ENCODE peak calls at places on chromosomes 7 and 10, in six cellular contexts. One of them, this sample, is unnamed.

GRCh38 chr10:37957841-37958240 is 18.6 kb downstream of the ZNF25 start:
- DNase-seq in cardiac fibroblast: no peak
- DNase-seq in NCI-H1092 treated with DMSO at 0.1 percent for 48 hours: no peak
- DNase-seq in CD8-positive, alpha-beta T cell: no peak
- DNase-seq in NCI-H1694 treated with DMSO at 0.1 percent for 48 hours: no peak
- DNase-seq in activated T-cell treated with anti-CD3 and anti-CD28 coated beads for 1 hour: no peak
- DNase-seq in this sample: peak

GRCh38 chr10:77527839-77528238 is 109.8 kb downstream of the KCNMA1 start:
- DNase-seq in CD8-positive, alpha-beta T cell: no peak
- DNase-seq in activated T-cell treated with anti-CD3 and anti-CD28 coated beads for 1 hour: no peak
- DNase-seq in NCI-H1092 treated with DMSO at 0.1 percent for 48 hours: no peak
- DNase-seq in NCI-H1694 treated with DMSO at 0.1 percent for 48 hours: no peak
- DNase-seq in cardiac fibroblast: no peak
- DNase-seq in this sample: no peak

GRCh38 chr10:60989400-60989876 is 45.5 kb upstream of the RHOBTB1 start:
- DNase-seq in NCI-H1092 treated with DMSO at 0.1 percent for 48 hours: no peak
- DNase-seq in CD8-positive, alpha-beta T cell: no peak
- DNase-seq in NCI-H1694 treated with DMSO at 0.1 percent for 48 hours: no peak
- DNase-seq in activated T-cell treated with anti-CD3 and anti-CD28 coated beads for 1 hour: no peak
- DNase-seq in cardiac fibroblast: no peak
- DNase-seq in this sample: peak

GRCh38 chr10:129288940-129289468 is 178.0 kb upstream of the MGMT start:
- DNase-seq in NCI-H1092 treated with DMSO at 0.1 percent for 48 hours: no peak
- DNase-seq in cardiac fibroblast: peak
- DNase-seq in CD8-positive, alpha-beta T cell: no peak
- DNase-seq in activated T-cell treated with anti-CD3 and anti-CD28 coated beads for 1 hour: no peak
- DNase-seq in NCI-H1694 treated with DMSO at 0.1 percent for 48 hours: no peak
- DNase-seq in this sample: no peak

GRCh38 chr10:131584286-131584685 is 272.8 kb upstream of the TCERG1L start:
- DNase-seq in NCI-H1092 treated with DMSO at 0.1 percent for 48 hours: no peak
- DNase-seq in cardiac fibroblast: no peak
- DNase-seq in activated T-cell treated with anti-CD3 and anti-CD28 coated beads for 1 hour: no peak
- DNase-seq in NCI-H1694 treated with DMSO at 0.1 percent for 48 hours: no peak
- DNase-seq in CD8-positive, alpha-beta T cell: no peak
- DNase-seq in this sample: no peak

GRCh38 chr7:42492895-42493294 is 255.9 kb upstream of the GLI3 start:
- DNase-seq in NCI-H1092 treated with DMSO at 0.1 percent for 48 hours: no peak
- DNase-seq in activated T-cell treated with anti-CD3 and anti-CD28 coated beads for 1 hour: no peak
- DNase-seq in cardiac fibroblast: no peak
- DNase-seq in NCI-H1694 treated with DMSO at 0.1 percent for 48 hours: no peak
- DNase-seq in CD8-positive, alpha-beta T cell: no peak
- DNase-seq in this sample: no peak

GRCh38 chr7:42972703-42973500 is 40.7 kb downstream of the MRPL32 start:
- DNase-seq in NCI-H1694 treated with DMSO at 0.1 percent for 48 hours: no peak
- DNase-seq in activated T-cell treated with anti-CD3 and anti-CD28 coated beads for 1 hour: no peak
- DNase-seq in NCI-H1092 treated with DMSO at 0.1 percent for 48 hours: no peak
- DNase-seq in CD8-positive, alpha-beta T cell: no peak
- DNase-seq in cardiac fibroblast: peak
- DNase-seq in this sample: peak

GRCh38 chr10:104121485-104122272 is at the start of gene SFR1:
- DNase-seq in activated T-cell treated with anti-CD3 and anti-CD28 coated beads for 1 hour: peak
- DNase-seq in CD8-positive, alpha-beta T cell: peak
- DNase-seq in cardiac fibroblast: peak
- DNase-seq in NCI-H1694 treated with DMSO at 0.1 percent for 48 hours: peak
- DNase-seq in NCI-H1092 treated with DMSO at 0.1 percent for 48 hours: peak
- DNase-seq in this sample: peak

GRCh38 chr10:50846753-50847152 is 38.7 kb downstream of the A1CF start:
- DNase-seq in cardiac fibroblast: no peak
- DNase-seq in activated T-cell treated with anti-CD3 and anti-CD28 coated beads for 1 hour: no peak
- DNase-seq in NCI-H1694 treated with DMSO at 0.1 percent for 48 hours: no peak
- DNase-seq in CD8-positive, alpha-beta T cell: no peak
- DNase-seq in NCI-H1092 treated with DMSO at 0.1 percent for 48 hours: no peak
- DNase-seq in this sample: no peak

GRCh38 chr7:4724648-4725013 is 42.5 kb downstream of the FOXK1 start:
- DNase-seq in cardiac fibroblast: peak
- DNase-seq in CD8-positive, alpha-beta T cell: no peak
- DNase-seq in NCI-H1092 treated with DMSO at 0.1 percent for 48 hours: peak
- DNase-seq in activated T-cell treated with anti-CD3 and anti-CD28 coated beads for 1 hour: no peak
- DNase-seq in NCI-H1694 treated with DMSO at 0.1 percent for 48 hours: no peak
- DNase-seq in this sample: no peak

GRCh38 chr10:126935263-126935946 is 30.2 kb downstream of the DOCK1 start:
- DNase-seq in CD8-positive, alpha-beta T cell: no peak
- DNase-seq in cardiac fibroblast: peak
- DNase-seq in activated T-cell treated with anti-CD3 and anti-CD28 coated beads for 1 hour: no peak
- DNase-seq in NCI-H1694 treated with DMSO at 0.1 percent for 48 hours: no peak
- DNase-seq in NCI-H1092 treated with DMSO at 0.1 percent for 48 hours: no peak
- DNase-seq in this sample: no peak

GRCh38 chr10:116001266-116001857 is 271.6 kb downstream of the GFRA1 start:
- DNase-seq in NCI-H1694 treated with DMSO at 0.1 percent for 48 hours: no peak
- DNase-seq in activated T-cell treated with anti-CD3 and anti-CD28 coated beads for 1 hour: no peak
- DNase-seq in cardiac fibroblast: no peak
- DNase-seq in CD8-positive, alpha-beta T cell: no peak
- DNase-seq in NCI-H1092 treated with DMSO at 0.1 percent for 48 hours: no peak
- DNase-seq in this sample: no peak

GRCh38 chr10:31741473-31741872 is 187.2 kb downstream of the ARHGAP12 start:
- DNase-seq in cardiac fibroblast: no peak
- DNase-seq in activated T-cell treated with anti-CD3 and anti-CD28 coated beads for 1 hour: no peak
- DNase-seq in CD8-positive, alpha-beta T cell: no peak
- DNase-seq in NCI-H1694 treated with DMSO at 0.1 percent for 48 hours: no peak
- DNase-seq in NCI-H1092 treated with DMSO at 0.1 percent for 48 hours: no peak
- DNase-seq in this sample: no peak

GRCh38 chr7:65247491-65247890 is 126.2 kb upstream of the ZNF92 start:
- DNase-seq in CD8-positive, alpha-beta T cell: no peak
- DNase-seq in cardiac fibroblast: no peak
- DNase-seq in NCI-H1694 treated with DMSO at 0.1 percent for 48 hours: no peak
- DNase-seq in activated T-cell treated with anti-CD3 and anti-CD28 coated beads for 1 hour: no peak
- DNase-seq in NCI-H1092 treated with DMSO at 0.1 percent for 48 hours: no peak
- DNase-seq in this sample: no peak

GRCh38 chr7:106841896-106842390 is 23.1 kb upstream of the PIK3CG start:
- DNase-seq in NCI-H1092 treated with DMSO at 0.1 percent for 48 hours: peak
- DNase-seq in cardiac fibroblast: no peak
- DNase-seq in NCI-H1694 treated with DMSO at 0.1 percent for 48 hours: no peak
- DNase-seq in CD8-positive, alpha-beta T cell: no peak
- DNase-seq in activated T-cell treated with anti-CD3 and anti-CD28 coated beads for 1 hour: no peak
- DNase-seq in this sample: peak

GRCh38 chr10:117668351-117669008 is 125.9 kb downstream of the EMX2 start:
- DNase-seq in CD8-positive, alpha-beta T cell: no peak
- DNase-seq in NCI-H1694 treated with DMSO at 0.1 percent for 48 hours: no peak
- DNase-seq in cardiac fibroblast: no peak
- DNase-seq in activated T-cell treated with anti-CD3 and anti-CD28 coated beads for 1 hour: no peak
- DNase-seq in NCI-H1092 treated with DMSO at 0.1 percent for 48 hours: no peak
- DNase-seq in this sample: peak

GRCh38 chr7:140062528-140063299 is at the start of gene PARP12:
- DNase-seq in NCI-H1092 treated with DMSO at 0.1 percent for 48 hours: peak
- DNase-seq in cardiac fibroblast: peak
- DNase-seq in CD8-positive, alpha-beta T cell: peak
- DNase-seq in activated T-cell treated with anti-CD3 and anti-CD28 coated beads for 1 hour: peak
- DNase-seq in NCI-H1694 treated with DMSO at 0.1 percent for 48 hours: peak
- DNase-seq in this sample: peak

GRCh38 chr10:784759-785538 is 95.5 kb upstream of the DIP2C start:
- DNase-seq in CD8-positive, alpha-beta T cell: no peak
- DNase-seq in cardiac fibroblast: peak
- DNase-seq in activated T-cell treated with anti-CD3 and anti-CD28 coated beads for 1 hour: no peak
- DNase-seq in NCI-H1694 treated with DMSO at 0.1 percent for 48 hours: peak
- DNase-seq in NCI-H1092 treated with DMSO at 0.1 percent for 48 hours: peak
- DNase-seq in this sample: peak

GRCh38 chr10:120204877-120205276 is 252.2 kb upstream of the PLPP4 start:
- DNase-seq in NCI-H1092 treated with DMSO at 0.1 percent for 48 hours: no peak
- DNase-seq in CD8-positive, alpha-beta T cell: no peak
- DNase-seq in activated T-cell treated with anti-CD3 and anti-CD28 coated beads for 1 hour: no peak
- DNase-seq in NCI-H1694 treated with DMSO at 0.1 percent for 48 hours: no peak
- DNase-seq in cardiac fibroblast: no peak
- DNase-seq in this sample: no peak

GRCh38 chr10:66180651-66181318 is 745.1 kb upstream of the LRRTM3 start:
- DNase-seq in activated T-cell treated with anti-CD3 and anti-CD28 coated beads for 1 hour: no peak
- DNase-seq in NCI-H1694 treated with DMSO at 0.1 percent for 48 hours: peak
- DNase-seq in NCI-H1092 treated with DMSO at 0.1 percent for 48 hours: peak
- DNase-seq in CD8-positive, alpha-beta T cell: no peak
- DNase-seq in cardiac fibroblast: peak
- DNase-seq in this sample: peak

GRCh38 chr7:90661290-90662151 is 65.4 kb downstream of the CDK14 start:
- DNase-seq in cardiac fibroblast: peak
- DNase-seq in NCI-H1694 treated with DMSO at 0.1 percent for 48 hours: no peak
- DNase-seq in CD8-positive, alpha-beta T cell: no peak
- DNase-seq in NCI-H1092 treated with DMSO at 0.1 percent for 48 hours: no peak
- DNase-seq in activated T-cell treated with anti-CD3 and anti-CD28 coated beads for 1 hour: no peak
- DNase-seq in this sample: peak

GRCh38 chr10:31207636-31208035 is 111.4 kb upstream of the ZEB1 start:
- DNase-seq in NCI-H1694 treated with DMSO at 0.1 percent for 48 hours: no peak
- DNase-seq in NCI-H1092 treated with DMSO at 0.1 percent for 48 hours: no peak
- DNase-seq in activated T-cell treated with anti-CD3 and anti-CD28 coated beads for 1 hour: no peak
- DNase-seq in cardiac fibroblast: peak
- DNase-seq in CD8-positive, alpha-beta T cell: no peak
- DNase-seq in this sample: no peak

GRCh38 chr10:78861456-78862327 is 207.1 kb upstream of the ZMIZ1 start:
- DNase-seq in NCI-H1694 treated with DMSO at 0.1 percent for 48 hours: peak
- DNase-seq in activated T-cell treated with anti-CD3 and anti-CD28 coated beads for 1 hour: no peak
- DNase-seq in cardiac fibroblast: no peak
- DNase-seq in CD8-positive, alpha-beta T cell: no peak
- DNase-seq in NCI-H1092 treated with DMSO at 0.1 percent for 48 hours: peak
- DNase-seq in this sample: peak

GRCh38 chr7:55250313-55250712 is 114.8 kb upstream of the LANCL2 start:
- DNase-seq in NCI-H1694 treated with DMSO at 0.1 percent for 48 hours: peak
- DNase-seq in activated T-cell treated with anti-CD3 and anti-CD28 coated beads for 1 hour: no peak
- DNase-seq in cardiac fibroblast: peak
- DNase-seq in CD8-positive, alpha-beta T cell: no peak
- DNase-seq in NCI-H1092 treated with DMSO at 0.1 percent for 48 hours: no peak
- DNase-seq in this sample: peak

GRCh38 chr10:120941468-120941867 is 90.3 kb downstream of the WDR11 start:
- DNase-seq in cardiac fibroblast: no peak
- DNase-seq in CD8-positive, alpha-beta T cell: no peak
- DNase-seq in NCI-H1092 treated with DMSO at 0.1 percent for 48 hours: no peak
- DNase-seq in NCI-H1694 treated with DMSO at 0.1 percent for 48 hours: no peak
- DNase-seq in activated T-cell treated with anti-CD3 and anti-CD28 coated beads for 1 hour: no peak
- DNase-seq in this sample: no peak

GRCh38 chr7:43199333-43199732 is 86.9 kb downstream of the HECW1 start:
- DNase-seq in NCI-H1092 treated with DMSO at 0.1 percent for 48 hours: no peak
- DNase-seq in activated T-cell treated with anti-CD3 and anti-CD28 coated beads for 1 hour: no peak
- DNase-seq in cardiac fibroblast: peak
- DNase-seq in CD8-positive, alpha-beta T cell: no peak
- DNase-seq in NCI-H1694 treated with DMSO at 0.1 percent for 48 hours: no peak
- DNase-seq in this sample: no peak

GRCh38 chr10:123549761-123550454 is 116.2 kb upstream of the GPR26 start:
- DNase-seq in cardiac fibroblast: no peak
- DNase-seq in NCI-H1694 treated with DMSO at 0.1 percent for 48 hours: no peak
- DNase-seq in CD8-positive, alpha-beta T cell: no peak
- DNase-seq in NCI-H1092 treated with DMSO at 0.1 percent for 48 hours: no peak
- DNase-seq in activated T-cell treated with anti-CD3 and anti-CD28 coated beads for 1 hour: no peak
- DNase-seq in this sample: no peak

GRCh38 chr7:78499283-78499682 is 700.7 kb downstream of the PHTF2 start:
- DNase-seq in NCI-H1694 treated with DMSO at 0.1 percent for 48 hours: no peak
- DNase-seq in NCI-H1092 treated with DMSO at 0.1 percent for 48 hours: no peak
- DNase-seq in activated T-cell treated with anti-CD3 and anti-CD28 coated beads for 1 hour: no peak
- DNase-seq in CD8-positive, alpha-beta T cell: no peak
- DNase-seq in cardiac fibroblast: no peak
- DNase-seq in this sample: no peak

GRCh38 chr7:76428868-76429805 is 4.4 kb downstream of the ZP3 start:
- DNase-seq in activated T-cell treated with anti-CD3 and anti-CD28 coated beads for 1 hour: no peak
- DNase-seq in NCI-H1694 treated with DMSO at 0.1 percent for 48 hours: no peak
- DNase-seq in cardiac fibroblast: peak
- DNase-seq in CD8-positive, alpha-beta T cell: no peak
- DNase-seq in NCI-H1092 treated with DMSO at 0.1 percent for 48 hours: no peak
- DNase-seq in this sample: peak

GRCh38 chr7:81516898-81517297 is 252.9 kb downstream of the HGF start:
- DNase-seq in CD8-positive, alpha-beta T cell: no peak
- DNase-seq in cardiac fibroblast: no peak
- DNase-seq in NCI-H1092 treated with DMSO at 0.1 percent for 48 hours: no peak
- DNase-seq in activated T-cell treated with anti-CD3 and anti-CD28 coated beads for 1 hour: no peak
- DNase-seq in NCI-H1694 treated with DMSO at 0.1 percent for 48 hours: no peak
- DNase-seq in this sample: no peak

GRCh38 chr7:91299952-91300775 is 35.9 kb downstream of the FZD1 start:
- DNase-seq in CD8-positive, alpha-beta T cell: no peak
- DNase-seq in NCI-H1092 treated with DMSO at 0.1 percent for 48 hours: no peak
- DNase-seq in activated T-cell treated with anti-CD3 and anti-CD28 coated beads for 1 hour: no peak
- DNase-seq in NCI-H1694 treated with DMSO at 0.1 percent for 48 hours: no peak
- DNase-seq in cardiac fibroblast: no peak
- DNase-seq in this sample: no peak

GRCh38 chr10:50503661-50504320 is 120.0 kb downstream of the SGMS1 start:
- DNase-seq in activated T-cell treated with anti-CD3 and anti-CD28 coated beads for 1 hour: no peak
- DNase-seq in NCI-H1694 treated with DMSO at 0.1 percent for 48 hours: no peak
- DNase-seq in cardiac fibroblast: no peak
- DNase-seq in CD8-positive, alpha-beta T cell: no peak
- DNase-seq in NCI-H1092 treated with DMSO at 0.1 percent for 48 hours: no peak
- DNase-seq in this sample: peak

GRCh38 chr7:158127241-158127640 is 460.4 kb downstream of the PTPRN2 start:
- DNase-seq in NCI-H1092 treated with DMSO at 0.1 percent for 48 hours: no peak
- DNase-seq in activated T-cell treated with anti-CD3 and anti-CD28 coated beads for 1 hour: no peak
- DNase-seq in NCI-H1694 treated with DMSO at 0.1 percent for 48 hours: no peak
- DNase-seq in cardiac fibroblast: no peak
- DNase-seq in CD8-positive, alpha-beta T cell: no peak
- DNase-seq in this sample: no peak

GRCh38 chr7:16693601-16694318 is 47.8 kb downstream of the BZW2 start:
- DNase-seq in NCI-H1092 treated with DMSO at 0.1 percent for 48 hours: no peak
- DNase-seq in cardiac fibroblast: no peak
- DNase-seq in activated T-cell treated with anti-CD3 and anti-CD28 coated beads for 1 hour: no peak
- DNase-seq in NCI-H1694 treated with DMSO at 0.1 percent for 48 hours: no peak
- DNase-seq in CD8-positive, alpha-beta T cell: no peak
- DNase-seq in this sample: no peak